ENCODE peak calls at places on chromosomes 1 and 21, in five cellular contexts. L, E, P, S and I are unnamed samples.

GRCh38 chr1:240515505-240515904 is 96.5 kb downstream of the GREM2 start:
- DNase-seq in E (no peak), L (no peak), S (no peak), P (no peak), I (no peak)

GRCh38 chr1:33985656-33986055 is 121.8 kb downstream of the HMGB4 start:
- DNase-seq in L (no peak), E (no peak), S (no peak), P (peak), I (no peak)

GRCh38 chr1:40034869-40035268 is 5.7 kb upstream of the CAP1 start:
- DNase-seq in S (no peak), L (no peak), P (no peak), E (no peak), I (no peak)

GRCh38 chr1:228833911-228834631 is 98.8 kb downstream of the RHOU start:
- DNase-seq in P (no peak), L (no peak), E (no peak), S (no peak), I (no peak)

GRCh38 chr1:51871351-51871975 is 7.1 kb downstream of the NRDC start:
- DNase-seq in L (no peak), S (no peak), P (no peak), E (no peak), I (no peak)

GRCh38 chr1:37486680-37487618 is 12.6 kb downstream of the ZC3H12A start:
- DNase-seq in S (peak), L (peak), P (peak), E (peak), I (peak)

GRCh38 chr1:173191011-173191410 is 16.1 kb downstream of the TNFSF4 start:
- DNase-seq in P (no peak), E (no peak), S (no peak), L (no peak), I (no peak)

GRCh38 chr1:152515454-152515823 is 1.2 kb downstream of the CRCT1 start:
- DNase-seq in E (peak), S (no peak), P (no peak), L (no peak), I (no peak)

GRCh38 chr1:28811766-28812668 is at the start of gene OPRD1:
- DNase-seq in P (no peak), S (no peak), E (no peak), L (peak), I (no peak)

GRCh38 chr1:55050283-55050682 is 10.9 kb downstream of the PCSK9 start:
- DNase-seq in S (no peak), P (peak), E (no peak), L (no peak), I (no peak)

GRCh38 chr1:106753069-106753468 is 303.4 kb upstream of the PRMT6 start:
- DNase-seq in S (no peak), E (no peak), P (peak), L (no peak), I (no peak)

GRCh38 chr21:22145555-22145954 is 1147.3 kb downstream of the NCAM2 start:
- DNase-seq in S (no peak), P (no peak), L (no peak), E (no peak), I (no peak)

GRCh38 chr1:65056234-65056633 is 89.9 kb upstream of the JAK1 start:
- DNase-seq in L (no peak), S (no peak), E (no peak), P (no peak), I (no peak)

GRCh38 chr1:160400646-160401486 is 502 bp downstream of the VANGL2 start:
- DNase-seq in L (peak), P (no peak), E (no peak), S (no peak), I (no peak)

GRCh38 chr1:52532732-52533327 is 20.1 kb downstream of the TUT4 start:
- DNase-seq in E (no peak), L (no peak), P (no peak), S (no peak), I (no peak)